ENCODE peak calls at places on chromosomes 2 and 18, in six cellular contexts. V, M, A, K, Q and S are unnamed samples.

GRCh38 chr2:230925879-230926765 is 1.1 kb upstream of the GPR55 start:
- DNase-seq in V (no peak), M (no peak), A (peak), K (no peak), Q (no peak), S (no peak)

GRCh38 chr2:181124499-181124898 is 144.1 kb downstream of the UBE2E3 start:
- DNase-seq in V (no peak), M (no peak), A (no peak), K (no peak), Q (peak), S (no peak)

GRCh38 chr2:67574230-67574629 is 177.1 kb downstream of the ETAA1 start:
- DNase-seq in V (no peak), M (no peak), A (no peak), K (no peak), Q (peak), S (no peak)

GRCh38 chr2:65228249-65228750 is 669 bp downstream of the ACTR2 start:
- DNase-seq in V (no peak), M (no peak), A (no peak), K (no peak), Q (peak), S (no peak)

GRCh38 chr2:134411279-134411827 is 157.5 kb downstream of the MGAT5 start:
- DNase-seq in V (no peak), M (no peak), A (no peak), K (no peak), Q (no peak), S (no peak)

GRCh38 chr2:42135381-42136312 is 33.5 kb upstream of the EML4 start:
- DNase-seq in V (no peak), M (no peak), A (no peak), K (no peak), Q (no peak), S (no peak)

GRCh38 chr2:96526615-96527014 is 9.9 kb upstream of the ARID5A start:
- DNase-seq in V (no peak), M (no peak), A (no peak), K (no peak), Q (no peak), S (no peak)

GRCh38 chr18:31268985-31269406 is 49.0 kb upstream of the DSG1 start:
- DNase-seq in V (no peak), M (no peak), A (no peak), K (no peak), Q (peak), S (peak)

GRCh38 chr2:105443610-105444598 is 45.1 kb upstream of the FHL2 start:
- DNase-seq in V (no peak), M (no peak), A (no peak), K (no peak), Q (peak), S (no peak)

GRCh38 chr2:62469558-62469957 is 36.4 kb downstream of the TMEM17 start:
- DNase-seq in V (no peak), M (no peak), A (no peak), K (no peak), Q (no peak), S (no peak)

GRCh38 chr2:88078624-88079169 is 11.1 kb downstream of the SMYD1 start:
- DNase-seq in V (no peak), M (no peak), A (no peak), K (no peak), Q (no peak), S (no peak)

GRCh38 chr2:170227467-170228075 is 49.6 kb downstream of the MYO3B start:
- DNase-seq in V (no peak), M (no peak), A (no peak), K (no peak), Q (no peak), S (no peak)

GRCh38 chr18:79903071-79903635 is 48.3 kb downstream of the SLC66A2 start:
- DNase-seq in V (no peak), M (no peak), A (peak), K (peak), Q (no peak), S (no peak)

GRCh38 chr2:196239622-196240587 is 68.5 kb upstream of the STK17B start:
- DNase-seq in V (no peak), M (peak), A (peak), K (peak), Q (peak), S (peak)

GRCh38 chr2:206858972-206859739 is 80.2 kb upstream of the CPO start:
- DNase-seq in V (no peak), M (no peak), A (no peak), K (no peak), Q (no peak), S (no peak)

GRCh38 chr2:25078171-25079049 is 36.5 kb downstream of the EFR3B start:
- DNase-seq in V (peak), M (no peak), A (no peak), K (no peak), Q (peak), S (peak)

GRCh38 chr18:34909637-34910364 is 131.4 kb upstream of the MAPRE2 start:
- DNase-seq in V (no peak), M (peak), A (no peak), K (no peak), Q (peak), S (no peak)